ENCODE peak calls at places on chromosomes 12 and 14, in ten cellular contexts. T is H1, B is stomach, W is ovary, O is tibial nerve, G is HepG2, L is SK-N-SH, R is suprapubic skin, Y is sigmoid colon, P is GM12878. J is an unnamed sample. For H3K36me3, the result is how much of the 10 kb centered on the place peaks cover.

GRCh38 chr14:102076793-102077759 is 9.8 kb downstream of the HSP90AA1 start:
- DNase-seq in T (no peak), B (no peak), W (no peak), O (no peak), G (no peak), L (no peak), R (no peak), Y (no peak), P (no peak), J (no peak)

GRCh38 chr12:19575307-19576243 is 136.3 kb downstream of the AEBP2 start:
- DNase-seq in T (no peak), B (peak), W (no peak), O (peak), G (peak), L (peak), R (peak), Y (peak), P (no peak), J (no peak)

GRCh38 chr12:71710276-71711125 is 24.6 kb downstream of the TMEM19 start:
- DNase-seq in T (peak), B (no peak), W (no peak), O (no peak), G (peak), L (no peak), R (no peak), Y (no peak), P (no peak), J (no peak)

GRCh38 chr14:103391048-103391447 is 5.8 kb downstream of the MARK3 start:
- DNase-seq in T (no peak), B (no peak), W (no peak), O (peak), G (peak), L (peak), R (no peak), Y (no peak), P (no peak), J (no peak)

GRCh38 chr14:23129759-23130316 is 10.8 kb upstream of the CEBPE start:
- DNase-seq in T (no peak), B (no peak), W (no peak), O (no peak), G (no peak), L (no peak), R (no peak), Y (no peak), P (no peak), J (no peak)

GRCh38 chr14:69606816-69607215 is 4.6 kb upstream of the SUSD6 start:
- DNase-seq in T (no peak), B (no peak), W (no peak), O (no peak), G (no peak), L (no peak), R (no peak), Y (no peak), P (no peak), J (no peak)

GRCh38 chr12:120078868-120079267 is 37.7 kb downstream of the RAB35 start:
- DNase-seq in T (no peak), B (no peak), W (no peak), O (no peak), G (no peak), L (no peak), R (peak), Y (no peak), P (no peak), J (no peak)

GRCh38 chr14:69460093-69460701 is 24.3 kb upstream of the PLEKHD1 start:
- DNase-seq in T (no peak), B (peak), W (peak), O (peak), G (peak), L (peak), R (no peak), Y (peak), P (peak), J (no peak)

GRCh38 chr14:92579244-92579643 is 65.7 kb downstream of the RIN3 start:
- DNase-seq in T (no peak), B (no peak), W (no peak), O (no peak), G (no peak), L (no peak), R (no peak), Y (no peak), P (no peak), J (no peak)

GRCh38 chr12:6961695-6962284 is 8.7 kb downstream of the PHB2 start:
- DNase-seq in T (no peak), B (peak), W (peak), O (no peak), G (peak), L (peak), R (peak), Y (peak), P (no peak), J (no peak)

GRCh38 chr14:29348504-29348903 is 579.1 kb downstream of the PRKD1 start:
- DNase-seq in T (no peak), B (no peak), W (no peak), O (no peak), G (no peak), L (no peak), R (no peak), Y (no peak), P (no peak), J (no peak)

GRCh38 chr14:68627868-68628604 is 164.8 kb downstream of the ZFP36L1 start:
- DNase-seq in T (peak), B (peak), W (no peak), O (no peak), G (no peak), L (no peak), R (no peak), Y (no peak), P (no peak), J (peak)

GRCh38 chr14:100930270-100930669 is 26.7 kb upstream of the RTL1 start:
- DNase-seq in T (no peak), B (no peak), W (no peak), O (no peak), G (no peak), L (no peak), R (no peak), Y (no peak), P (no peak), J (no peak)

GRCh38 chr12:49627752-49628360 is 4.5 kb downstream of the PRPF40B start:
- DNase-seq in T (no peak), B (no peak), W (no peak), O (no peak), G (no peak), L (no peak), R (no peak), Y (no peak), P (no peak), J (no peak)

GRCh38 chr12:112524676-112525425 is 106.1 kb downstream of the PTPN11 start:
- DNase-seq in T (no peak), B (no peak), W (no peak), O (no peak), G (no peak), L (no peak), R (no peak), Y (no peak), P (no peak), J (no peak)

GRCh38 chr12:113825705-113826104 is 140.4 kb downstream of the RBM19 start:
- DNase-seq in T (peak), B (no peak), W (no peak), O (no peak), G (no peak), L (no peak), R (no peak), Y (no peak), P (no peak), J (no peak)

GRCh38 chr14:77228056-77228455 is 43.0 kb downstream of the NGB start:
- DNase-seq in T (no peak), B (no peak), W (no peak), O (no peak), G (no peak), L (no peak), R (no peak), Y (no peak), P (no peak), J (no peak)

GRCh38 chr12:90090929-90091651 is 382.5 kb upstream of the ATP2B1 start:
- DNase-seq in T (no peak), B (peak), W (no peak), O (peak), G (no peak), L (no peak), R (peak), Y (no peak), P (no peak), J (no peak)

GRCh38 chr14:99604766-99605298 is 825 bp upstream of the CCDC85C start:
- DNase-seq in T (no peak), B (no peak), W (peak), O (no peak), G (no peak), L (peak), R (no peak), Y (no peak), P (no peak), J (no peak)

GRCh38 chr12:80107221-80107620 is 7.9 kb downstream of the OTOGL start:
- DNase-seq in T (no peak), B (no peak), W (no peak), O (no peak), G (no peak), L (no peak), R (no peak), Y (no peak), P (peak), J (no peak)

GRCh38 chr12:124685689-124685993 is 118.2 kb upstream of the NCOR2 start:
- DNase-seq in T (no peak), B (no peak), W (no peak), O (no peak), G (no peak), L (no peak), R (no peak), Y (no peak), P (no peak), J (no peak)

GRCh38 chr14:70118064-70118463 is 70.7 kb downstream of the SLC8A3 start:
- DNase-seq in T (no peak), B (no peak), W (no peak), O (no peak), G (no peak), L (no peak), R (no peak), Y (no peak), P (no peak), J (peak)

GRCh38 chr12:99259040-99259934 is 388.3 kb upstream of the GARIN6 start:
- DNase-seq in T (no peak), B (no peak), W (no peak), O (no peak), G (no peak), L (no peak), R (no peak), Y (no peak), P (no peak), J (no peak)

DNA sequence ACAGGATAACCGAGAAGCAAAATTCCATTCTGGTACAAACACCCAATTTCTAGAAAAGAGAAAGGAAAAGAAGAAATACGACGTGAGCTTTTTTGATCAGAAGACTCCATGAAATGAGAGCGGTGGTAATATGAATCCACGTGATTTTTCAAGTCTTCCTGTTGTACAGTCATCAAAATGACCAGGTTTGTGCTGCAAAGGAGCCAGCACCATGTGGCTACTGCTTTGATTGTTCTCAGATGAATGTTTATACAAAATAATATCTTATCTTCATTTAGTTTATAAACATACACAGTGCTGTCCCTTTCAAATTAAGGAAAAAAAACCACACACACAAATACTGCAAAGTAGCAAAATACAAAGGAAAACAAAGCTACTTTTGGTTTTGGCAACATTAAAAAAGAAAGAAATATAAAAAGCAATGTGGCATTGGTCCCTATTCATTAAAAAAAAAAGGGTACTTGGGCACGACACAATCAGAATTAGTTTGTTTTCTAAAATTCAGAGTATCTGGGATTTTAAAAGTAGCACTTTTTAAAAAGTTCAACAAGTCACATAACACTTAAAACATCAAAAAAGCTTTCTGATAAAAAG is 13.0 kb upstream of the SELPLG start:
- DNase-seq in T (no peak), B (no peak), W (no peak), O (no peak), G (no peak), L (no peak), R (no peak), Y (no peak), P (no peak), J (no peak)
- H3K36me3 ChIP-seq in T (under half), B (half or more), W (under half), O (half or more), G (half or more), L (half or more), R (half or more), Y (under half), P (under half), J (half or more)

DNA sequence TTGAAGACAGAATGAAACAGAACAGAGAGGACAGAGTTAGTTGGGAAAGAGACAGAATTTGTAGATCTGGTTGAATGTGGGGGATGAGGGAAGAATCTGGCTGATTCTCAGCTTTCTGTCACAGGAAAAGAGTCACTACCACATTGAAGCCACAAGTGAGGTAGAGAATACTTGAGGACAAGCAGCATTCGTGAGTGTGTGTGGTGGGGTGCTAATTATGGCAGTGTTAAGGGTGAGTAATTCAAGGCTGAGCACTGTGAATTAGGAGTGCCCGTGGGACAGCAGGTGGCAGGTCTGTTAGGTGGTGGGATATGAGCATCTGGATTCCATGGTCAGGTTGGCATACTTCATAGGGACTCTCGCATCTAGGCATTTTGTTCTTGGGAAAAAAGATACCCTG is 347.4 kb upstream of the PRICKLE1 start:
- DNase-seq in T (no peak), B (no peak), W (no peak), O (no peak), G (no peak), L (no peak), R (no peak), Y (no peak), P (no peak), J (no peak)
- TF ChIP-seq EP300 in T (no peak), B (no peak), W (no peak), O (no peak), G (no peak), L (no peak), R (no peak), Y (no peak), P (no peak), J (no peak)

GRCh38 chr14:51490205-51490604 is 161.5 kb upstream of the FRMD6 start:
- DNase-seq in T (no peak), B (no peak), W (no peak), O (no peak), G (no peak), L (no peak), R (no peak), Y (no peak), P (no peak), J (no peak)
- H3K27ac ChIP-seq in T (no peak), B (no peak), W (no peak), O (no peak), G (no peak), L (peak), R (peak), Y (peak), P (no peak), J (no peak)

GRCh38 chr12:131789638-131790037 is 38.6 kb upstream of the MMP17 start:
- DNase-seq in T (no peak), B (no peak), W (no peak), O (no peak), G (peak), L (no peak), R (no peak), Y (no peak), P (no peak), J (no peak)
- H3K36me3 ChIP-seq in T (under half), B (half or more), W (under half), O (half or more), G (under half), L (under half), R (half or more), Y (under half), P (under half), J (half or more)

GRCh38 chr12:109729837-109730200 is 16.2 kb downstream of the FAM222A start:
- DNase-seq in T (no peak), B (no peak), W (peak), O (no peak), G (no peak), L (peak), R (peak), Y (peak), P (no peak), J (no peak)

GRCh38 chr12:109732321-109733305 is 19.0 kb downstream of the FAM222A start:
- DNase-seq in T (no peak), B (peak), W (peak), O (no peak), G (no peak), L (peak), R (peak), Y (peak), P (no peak), J (no peak)

GRCh38 chr12:109731806-109732205 is 18.2 kb downstream of the FAM222A start:
- DNase-seq in T (no peak), B (peak), W (peak), O (no peak), G (no peak), L (peak), R (peak), Y (peak), P (no peak), J (no peak)

GRCh38 chr12:109730306-109731145 is 16.9 kb downstream of the FAM222A start:
- DNase-seq in T (no peak), B (peak), W (peak), O (no peak), G (no peak), L (peak), R (peak), Y (peak), P (no peak), J (no peak)

DNA sequence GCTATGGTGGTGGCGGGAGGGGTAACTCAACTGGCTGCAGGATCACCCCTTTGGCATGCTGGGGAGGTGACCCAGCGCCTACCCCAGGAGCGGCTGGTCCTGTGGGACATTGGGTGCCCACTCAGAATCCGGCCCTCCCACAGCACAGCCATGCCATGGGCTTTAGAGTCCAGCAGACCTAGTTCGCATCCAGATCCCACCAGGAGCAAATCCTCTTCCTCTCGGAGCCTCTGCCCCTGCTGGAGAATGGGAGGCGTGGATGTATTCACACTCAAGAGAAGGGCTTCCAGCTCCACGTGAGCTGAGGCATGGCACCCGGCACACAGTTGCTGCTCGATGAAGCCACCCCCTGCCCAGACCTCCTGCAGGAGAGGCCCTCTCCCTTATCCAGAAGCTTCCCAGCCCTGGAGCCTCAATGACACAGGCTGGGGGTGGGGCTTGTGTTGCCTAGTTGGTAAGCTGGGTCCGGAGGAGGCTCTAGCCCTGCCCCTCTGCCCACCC is 17.7 kb downstream of the FAM222A start:
- DNase-seq in T (no peak), B (peak), W (no peak), O (no peak), G (no peak), L (peak), R (peak), Y (peak), P (no peak), J (no peak)
- TF ChIP-seq EP300 in T (no peak), B (no peak), W (no peak), O (no peak), G (no peak), L (no peak), R (no peak), Y (no peak), P (no peak), J (no peak)

DNA sequence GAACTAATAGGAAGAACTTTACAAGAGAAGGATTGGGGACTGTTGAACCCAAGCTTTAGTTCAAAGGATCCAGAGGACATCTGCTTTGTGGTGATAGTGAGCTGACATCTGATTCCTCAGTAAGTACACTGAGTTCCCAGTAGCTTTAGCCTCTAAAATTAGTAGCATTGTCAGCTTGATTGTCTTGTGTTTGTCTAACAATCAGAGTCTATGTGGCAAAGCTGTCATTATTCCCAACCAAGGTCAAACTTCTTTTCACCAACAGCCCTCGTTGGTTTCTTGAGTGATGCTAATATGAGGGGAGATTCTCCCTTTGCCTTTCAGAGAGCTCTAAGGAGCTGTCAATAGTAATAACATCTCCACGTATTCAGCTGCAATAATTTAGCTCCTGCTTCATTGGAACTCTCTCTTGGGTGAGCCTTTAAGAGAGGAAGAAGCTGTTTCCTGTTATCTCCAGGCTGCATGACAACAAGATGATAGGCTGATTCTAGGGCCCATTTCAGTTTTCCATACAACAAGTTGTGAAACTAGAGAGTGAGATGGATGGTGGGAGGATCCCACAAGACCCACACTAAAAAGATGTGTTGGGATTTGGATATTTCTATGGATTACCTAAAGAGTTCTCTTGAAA is 46.7 kb downstream of the TGFB3 start:
- DNase-seq in T (no peak), B (no peak), W (no peak), O (no peak), G (no peak), L (no peak), R (no peak), Y (no peak), P (no peak), J (no peak)
- H3K27ac ChIP-seq in T (no peak), B (no peak), W (no peak), O (no peak), G (no peak), L (no peak), R (no peak), Y (no peak), P (no peak), J (no peak)

DNA sequence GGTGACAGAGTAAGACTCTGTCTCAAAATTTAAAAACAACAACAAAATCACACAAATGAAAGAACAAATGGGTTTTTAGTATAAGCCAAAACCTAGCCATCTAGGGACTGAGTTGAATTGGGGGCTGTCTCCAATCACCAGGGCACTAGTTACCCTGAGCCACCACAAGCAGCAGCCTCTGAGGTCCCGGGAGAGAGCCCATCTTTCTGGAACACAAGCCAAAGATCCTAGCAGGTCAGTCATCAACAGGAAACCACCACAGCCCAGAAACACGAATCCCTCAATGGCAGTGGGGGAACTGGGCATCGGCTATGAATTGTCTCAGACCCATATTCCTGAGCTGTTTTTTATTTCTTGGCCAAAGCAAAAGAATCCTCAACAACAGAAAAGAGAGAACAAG is 75.3 kb downstream of the KDM2B start:
- DNase-seq in T (no peak), B (no peak), W (no peak), O (no peak), G (no peak), L (no peak), R (no peak), Y (no peak), P (no peak), J (no peak)
- H3K36me3 ChIP-seq in T (under half), B (half or more), W (under half), O (under half), G (under half), L (under half), R (under half), Y (under half), P (under half), J (under half)